ENCODE peak calls at places on chromosomes 6 and 20, in four cellular contexts. Q is activated T-cell treated with anti-CD3 and anti-CD28 coated beads, Interleukin-2, amount 50 U/mL, for 4 hours; S is lower lobe of right lung; D is ELR. E is an unnamed sample.

GRCh38 chr6:126957721-126958120 is 160.8 kb upstream of the RSPO3 start:
- DNase-seq in D (no peak), Q (no peak), S (no peak), E (no peak)

GRCh38 chr6:159874475-159874874 is 16.3 kb upstream of the MAS1 start:
- DNase-seq in S (no peak), Q (no peak), D (no peak), E (no peak)

GRCh38 chr20:33255005-33255404 is 19.2 kb downstream of the BPIFA1 start:
- DNase-seq in Q (no peak), D (no peak), S (no peak), E (no peak)

GRCh38 chr6:145963216-145964068 is 716 bp downstream of the SHPRH start:
- DNase-seq in D (peak), S (peak), Q (peak), E (peak)

GRCh38 chr6:39078695-39079094 is 30.1 kb downstream of the GLP1R start:
- DNase-seq in Q (no peak), D (no peak), S (no peak), E (no peak)

GRCh38 chr6:125913864-125914351 is 42.7 kb upstream of the HINT3 start:
- DNase-seq in Q (no peak), D (peak), S (no peak), E (peak)

GRCh38 chr6:84847349-84848160 is 83.2 kb upstream of the TBX18 start:
- DNase-seq in D (peak), S (no peak), Q (no peak), E (peak)

GRCh38 chr6:31947864-31948263 is 2.0 kb downstream of the CFB start:
- DNase-seq in Q (no peak), D (no peak), S (no peak), E (no peak)

GRCh38 chr6:146950351-146950835 is 253.8 kb upstream of the STXBP5 start:
- DNase-seq in D (no peak), S (no peak), Q (no peak), E (no peak)

GRCh38 chr6:150491131-150491795 is 108.4 kb upstream of the PLEKHG1 start:
- DNase-seq in D (peak), Q (no peak), S (no peak), E (no peak)

GRCh38 chr6:35248300-35248699 is 11.2 kb upstream of the ZNF76 start:
- DNase-seq in Q (no peak), S (no peak), D (peak), E (no peak)

GRCh38 chr20:37781626-37782025 is 87.8 kb downstream of the CTNNBL1 start:
- DNase-seq in S (no peak), Q (no peak), D (peak), E (no peak)

GRCh38 chr6:112221561-112221960 is 32.8 kb downstream of the LAMA4 start:
- DNase-seq in S (no peak), D (no peak), Q (no peak), E (no peak)